ENCODE peak calls at places on chromosomes 11 and 22, in six cellular contexts. F is neuronal stem cell, E is trophoblast cell, T is H9, B is IMR-90, Y is mesenchymal stem cell. N is an unnamed sample.

GRCh38 chr22:47575291-47575690 is 812.8 kb downstream of the TBC1D22A start:
- DNase-seq in B (no peak), Y (no peak), E (no peak), T (no peak), F (no peak), N (no peak)

GRCh38 chr11:110526323-110526722 is 96.6 kb downstream of the FDX1 start:
- DNase-seq in E (no peak), B (no peak), T (no peak), Y (no peak), F (no peak), N (no peak)

GRCh38 chr11:105130189-105130813 is 9.3 kb downstream of the CARD18 start:
- DNase-seq in F (no peak), E (peak), Y (no peak), B (no peak), T (no peak), N (no peak)

GRCh38 chr11:123568367-123568870 is 86.0 kb downstream of the SCN3B start:
- DNase-seq in Y (no peak), B (no peak), E (no peak), T (no peak), F (no peak), N (no peak)

GRCh38 chr11:117084992-117085391 is 13.2 kb downstream of the SIK3 start:
- DNase-seq in B (no peak), T (no peak), E (peak), F (no peak), Y (peak), N (no peak)

GRCh38 chr11:117820071-117820470 is 4.5 kb downstream of the FXYD2 start:
- DNase-seq in Y (no peak), B (no peak), T (no peak), F (no peak), E (no peak), N (no peak)

GRCh38 chr22:30116362-30117117 is 36.3 kb downstream of the HORMAD2 start:
- DNase-seq in T (no peak), B (peak), F (no peak), Y (peak), E (no peak), N (no peak)

GRCh38 chr11:130580372-130580771 is 131.9 kb downstream of the ADAMTS15 start:
- DNase-seq in T (peak), F (peak), Y (peak), E (peak), B (peak), N (peak)

GRCh38 chr11:106998126-106998525 is 20.1 kb downstream of the GUCY1A2 start:
- DNase-seq in Y (peak), E (peak), B (peak), T (no peak), F (no peak), N (peak)

GRCh38 chr22:24486501-24486921 is 8.6 kb upstream of the UPB1 start:
- DNase-seq in F (no peak), Y (peak), B (peak), E (no peak), T (no peak), N (no peak)

GRCh38 chr11:102225689-102226562 is 91.4 kb upstream of the BIRC3 start:
- DNase-seq in Y (peak), B (peak), E (no peak), T (no peak), F (no peak), N (no peak)

GRCh38 chr11:44203270-44204043 is 106.5 kb downstream of the ALX4 start:
- DNase-seq in T (no peak), B (no peak), Y (no peak), F (no peak), E (no peak), N (no peak)

GRCh38 chr11:126613272-126613671 is 257.8 kb downstream of the ST3GAL4 start:
- DNase-seq in Y (no peak), F (no peak), E (no peak), B (no peak), T (no peak), N (no peak)

GRCh38 chr11:6315811-6316425 is 4.4 kb downstream of the CAVIN3 start:
- DNase-seq in E (peak), B (peak), F (peak), Y (peak), T (peak), N (peak)

GRCh38 chr11:43316451-43316850 is 4.7 kb downstream of the API5 start:
- DNase-seq in Y (peak), E (no peak), F (no peak), B (peak), T (no peak), N (no peak)

GRCh38 chr11:118899296-118899688 is 15.6 kb downstream of the CXCR5 start:
- DNase-seq in Y (no peak), T (no peak), F (no peak), B (no peak), E (no peak), N (no peak)

GRCh38 chr11:115503886-115504278 is 333 bp downstream of the CADM1 start:
- DNase-seq in F (no peak), T (no peak), Y (no peak), B (no peak), E (no peak), N (no peak)

GRCh38 chr22:20237480-20238440 is 30.4 kb downstream of the RTN4R start:
- DNase-seq in F (no peak), E (peak), Y (no peak), B (no peak), T (no peak), N (no peak)

GRCh38 chr11:43632171-43632570 is 48.4 kb upstream of the HSD17B12 start:
- DNase-seq in B (peak), E (no peak), Y (peak), T (no peak), F (no peak), N (peak)

GRCh38 chr11:91104237-91104636 is 881.4 kb upstream of the CHORDC1 start:
- DNase-seq in T (no peak), F (no peak), B (peak), E (peak), Y (peak), N (peak)

GRCh38 chr11:35526370-35526792 is 965 bp upstream of the PAMR1 start:
- DNase-seq in Y (peak), T (peak), B (peak), E (no peak), F (no peak), N (peak)

GRCh38 chr11:24239016-24239720 is 257.7 kb upstream of the LUZP2 start:
- DNase-seq in T (no peak), Y (peak), F (no peak), B (peak), E (no peak), N (no peak)

GRCh38 chr11:108672113-108672512 is 7.2 kb downstream of the DDX10 start:
- DNase-seq in T (no peak), F (no peak), B (peak), Y (peak), E (no peak), N (peak)

GRCh38 chr22:48254311-48254873 is 1491.9 kb downstream of the TBC1D22A start:
- DNase-seq in B (no peak), E (no peak), Y (no peak), T (no peak), F (no peak), N (no peak)

GRCh38 chr11:45152740-45153595 is 6.5 kb downstream of the PRDM11 start:
- DNase-seq in E (no peak), B (no peak), Y (no peak), T (peak), F (no peak), N (no peak)

GRCh38 chr11:86873573-86874083 is 73.3 kb downstream of the PRSS23 start:
- DNase-seq in T (no peak), B (peak), F (no peak), Y (no peak), E (no peak), N (no peak)

GRCh38 chr11:60625262-60625661 is 74.2 kb upstream of the MS4A8 start:
- DNase-seq in Y (peak), F (no peak), E (peak), T (peak), B (peak), N (peak)

GRCh38 chr11:125987066-125987641 is 41.3 kb downstream of the VSIG10L2 start:
- DNase-seq in B (no peak), T (no peak), Y (no peak), F (no peak), E (peak), N (no peak)

GRCh38 chr11:83410605-83411565 is 124.7 kb upstream of the CCDC90B start:
- DNase-seq in T (no peak), E (no peak), Y (no peak), B (no peak), F (no peak), N (no peak)

GRCh38 chr11:126083829-126084607 is 21.4 kb upstream of the CDON start:
- DNase-seq in Y (no peak), E (no peak), B (no peak), T (no peak), F (peak), N (no peak)

GRCh38 chr11:108289699-108290098 is 66.8 kb downstream of the ATM start:
- DNase-seq in T (no peak), F (no peak), E (no peak), Y (no peak), B (no peak), N (no peak)

GRCh38 chr11:116527180-116527991 is 245.4 kb downstream of the BUD13 start:
- DNase-seq in E (no peak), F (no peak), Y (no peak), T (no peak), B (no peak), N (no peak)

GRCh38 chr11:129881570-129882170 is 13.7 kb downstream of the NFRKB start:
- DNase-seq in E (peak), Y (peak), T (peak), B (peak), F (no peak), N (peak)

GRCh38 chr11:8810331-8811301 is 100.4 kb upstream of the AKIP1 start:
- DNase-seq in Y (peak), B (peak), F (peak), T (peak), E (no peak), N (peak)

DNA sequence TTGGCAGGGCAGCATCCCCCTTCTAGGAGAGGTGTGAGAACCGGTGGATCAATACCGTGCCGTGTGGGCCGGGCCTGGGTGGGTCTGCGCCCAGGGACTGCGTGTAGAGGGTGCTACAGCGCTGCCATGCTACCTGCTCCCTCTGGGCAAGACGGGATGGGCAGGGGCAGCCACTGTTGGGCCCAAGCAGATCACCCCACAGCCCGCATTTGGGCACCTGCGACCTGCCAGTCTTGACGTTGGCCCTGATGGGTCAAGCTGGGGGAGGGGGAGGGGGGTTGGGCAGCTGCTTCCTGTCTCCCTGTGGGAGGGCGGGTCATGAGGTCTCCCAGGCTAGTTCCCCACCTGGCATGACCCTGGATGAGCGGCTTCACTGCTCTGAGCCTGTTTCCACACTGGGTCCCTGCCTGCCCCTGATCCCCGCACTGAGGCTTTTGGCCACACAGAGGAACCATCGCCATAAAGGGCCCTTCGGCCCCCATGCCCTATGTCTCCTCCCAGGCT is 2.8 kb upstream of the RPS19BP1 start:
- DNase-seq in T (peak), F (no peak), B (no peak), E (no peak), Y (no peak), N (no peak)
- H2BK5ac ChIP-seq in T (no peak), F (peak), B (no peak), E (no peak), Y (no peak), N (no peak)

GRCh38 chr22:37282385-37282677 is at the start of gene CYTH4:
- DNase-seq in Y (no peak), T (no peak), F (no peak), B (no peak), E (peak), N (no peak)

GRCh38 chr22:37285937-37286336 is 3.6 kb downstream of the CYTH4 start:
- DNase-seq in E (no peak), F (no peak), T (no peak), B (no peak), Y (no peak), N (no peak)

GRCh38 chr22:37284807-37285355 is 2.6 kb downstream of the CYTH4 start:
- DNase-seq in Y (peak), T (no peak), B (no peak), E (peak), F (no peak), N (no peak)

GRCh38 chr22:37283393-37283937 is 1.2 kb downstream of the CYTH4 start:
- DNase-seq in B (no peak), T (no peak), F (no peak), E (no peak), Y (no peak), N (peak)

GRCh38 chr22:37284126-37284806 is 2.0 kb downstream of the CYTH4 start:
- DNase-seq in F (no peak), E (no peak), T (no peak), B (no peak), Y (no peak), N (no peak)
- H3K4me2 ChIP-seq in F (no peak), E (no peak), T (no peak), B (no peak), Y (no peak), N (no peak)

GRCh38 chr22:17629646-17630045 is 1.1 kb upstream of the ATP6V1E1 start:
- DNase-seq in E (no peak), F (no peak), B (no peak), Y (no peak), T (no peak), N (no peak)

GRCh38 chr22:17627961-17628303 is 617 bp downstream of the ATP6V1E1 start:
- DNase-seq in F (no peak), E (peak), B (no peak), T (no peak), Y (peak), N (peak)

GRCh38 chr22:17629167-17629489 is 579 bp upstream of the ATP6V1E1 start:
- DNase-seq in B (no peak), E (no peak), F (no peak), Y (no peak), T (no peak), N (no peak)

GRCh38 chr22:17631076-17631565 is 2.6 kb upstream of the ATP6V1E1 start:
- DNase-seq in F (no peak), T (no peak), B (no peak), Y (no peak), E (no peak), N (no peak)

GRCh38 chr22:17628304-17629166 is at the start of gene ATP6V1E1:
- DNase-seq in Y (peak), B (peak), T (peak), F (peak), E (peak), N (peak)
- H2BK120ac ChIP-seq in Y (peak), B (peak), T (no peak), F (no peak), E (peak), N (no peak)

DNA sequence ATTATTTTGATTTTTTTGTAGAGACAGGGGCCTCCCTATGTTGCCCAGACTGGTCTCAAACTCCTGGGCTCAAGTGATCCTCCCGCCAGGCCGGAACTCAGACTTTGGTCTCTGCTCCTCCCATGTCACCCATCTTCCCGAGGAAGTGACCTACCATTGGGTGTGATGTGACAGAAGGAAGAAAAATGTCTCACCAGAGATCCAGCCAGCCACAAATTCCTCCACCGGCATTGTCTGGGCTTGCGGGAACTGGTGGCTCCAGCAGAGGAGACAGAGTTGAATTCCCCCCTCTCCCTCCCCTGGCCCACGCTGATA is 768 bp downstream of the SLC25A45 start:
- DNase-seq in Y (peak), T (no peak), B (no peak), F (no peak), E (peak), N (peak)
- H2BK5ac ChIP-seq in Y (peak), T (no peak), B (peak), F (peak), E (peak), N (peak)

DNA sequence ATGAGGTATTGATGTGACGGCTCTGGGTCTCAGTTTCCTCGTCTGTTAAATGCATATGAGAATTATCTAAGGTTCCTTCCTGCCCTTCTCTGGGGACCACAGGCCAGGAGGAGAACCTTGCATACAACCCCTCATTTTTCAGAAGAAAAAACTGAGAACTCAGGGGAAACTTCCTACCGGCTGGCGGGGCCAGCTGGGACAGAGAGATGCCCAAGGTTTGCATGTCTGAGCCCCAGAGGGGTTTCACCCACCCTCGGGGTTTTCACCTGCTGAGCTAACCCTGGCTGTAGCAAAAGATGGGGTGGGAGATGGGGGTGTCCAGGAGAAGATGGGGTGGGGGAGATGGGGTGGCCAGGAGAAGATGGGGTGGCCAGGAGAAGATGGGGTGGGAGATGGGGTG is 4.3 kb downstream of the TNFRSF13C start:
- DNase-seq in F (no peak), T (no peak), B (no peak), Y (no peak), E (no peak), N (no peak)
- H3K4me2 ChIP-seq in F (no peak), T (no peak), B (no peak), Y (no peak), E (no peak), N (no peak)

DNA sequence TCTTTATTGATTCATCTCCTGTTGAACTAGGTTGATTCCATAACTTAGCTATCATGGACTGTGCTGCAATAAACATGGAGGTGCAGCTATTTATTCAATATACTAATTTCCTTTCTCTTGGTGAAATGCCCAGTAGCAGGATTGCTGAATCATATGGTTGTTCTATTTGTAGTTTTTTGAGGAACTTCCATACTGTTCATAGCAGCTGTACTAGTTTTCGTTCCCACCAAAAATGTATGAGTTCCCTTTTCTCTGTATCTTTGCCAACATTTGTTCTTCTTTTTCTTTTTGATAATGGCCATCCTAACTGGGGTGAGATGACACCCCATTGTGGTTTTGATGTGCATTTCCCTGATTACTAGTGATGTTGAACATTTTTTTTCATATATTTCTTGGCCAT is 87.2 kb upstream of the NAV2 start:
- DNase-seq in Y (no peak), B (peak), T (no peak), E (peak), F (no peak), N (no peak)
- H2BK120ac ChIP-seq in Y (no peak), B (no peak), T (no peak), E (no peak), F (no peak), N (no peak)

GRCh38 chr22:50437511-50438304 is 37.1 kb downstream of the SBF1 start:
- DNase-seq in B (no peak), Y (no peak), E (no peak), F (no peak), T (no peak), N (no peak)

GRCh38 chr22:50436841-50437341 is 37.9 kb downstream of the SBF1 start:
- DNase-seq in F (no peak), T (peak), B (no peak), Y (no peak), E (no peak), N (no peak)

GRCh38 chr22:50439314-50440250 is 35.3 kb downstream of the SBF1 start:
- DNase-seq in Y (no peak), F (no peak), T (no peak), E (no peak), B (no peak), N (no peak)

GRCh38 chr22:50440544-50441249 is 34.1 kb downstream of the SBF1 start:
- DNase-seq in T (no peak), B (no peak), E (no peak), F (no peak), Y (no peak), N (no peak)

DNA sequence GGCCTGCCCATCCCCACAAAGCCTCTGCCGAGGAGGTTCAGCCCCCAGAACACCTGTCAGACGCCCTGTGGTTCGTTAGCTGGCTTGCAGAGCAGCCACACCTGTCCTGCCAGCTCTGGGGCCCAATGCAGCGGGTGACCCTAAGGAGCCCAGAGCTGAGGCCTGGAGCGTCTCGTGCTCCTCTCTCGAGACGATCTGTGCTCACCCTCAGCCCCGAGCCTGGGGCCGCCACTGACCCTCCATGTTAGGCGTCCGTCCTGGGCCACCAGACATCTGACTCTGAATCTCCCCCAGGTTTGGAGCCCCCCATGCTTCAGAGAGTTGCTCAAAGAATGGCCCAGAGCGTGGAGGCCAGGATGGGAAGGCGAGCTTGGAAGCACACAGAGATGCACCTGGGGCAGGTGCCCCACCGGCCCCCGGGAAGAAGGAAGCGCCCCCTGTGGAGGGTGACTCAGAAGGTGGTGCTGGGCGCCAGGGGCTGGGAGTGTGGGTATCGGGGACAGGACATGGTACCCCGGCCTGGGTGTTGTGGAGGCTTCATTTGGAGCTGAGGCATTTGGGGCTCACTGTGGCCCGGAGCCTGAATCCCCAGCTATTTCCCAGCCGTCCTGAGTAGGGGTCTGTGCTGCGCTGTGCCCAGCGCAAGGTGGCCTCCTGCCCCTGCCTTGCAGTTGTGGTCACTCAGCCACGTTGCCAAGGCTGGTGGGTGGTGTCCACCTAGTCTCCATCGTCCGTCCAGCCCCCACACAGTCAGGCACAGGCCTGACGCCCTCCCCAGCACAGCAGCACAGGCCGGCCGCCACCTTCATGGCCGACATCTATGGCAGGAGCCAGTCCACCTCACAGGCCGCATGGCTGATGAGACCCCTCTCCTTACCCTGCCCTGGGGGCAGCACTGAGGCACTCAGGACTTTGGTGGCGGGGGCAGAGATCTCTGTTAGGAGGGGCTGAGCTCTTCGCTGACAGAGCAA is 36.2 kb downstream of the SBF1 start:
- DNase-seq in E (no peak), T (no peak), Y (no peak), F (no peak), B (no peak), N (peak)
- H2BK5ac ChIP-seq in E (no peak), T (no peak), Y (no peak), F (peak), B (no peak), N (no peak)

GRCh38 chr11:2166091-2166851 is 5.3 kb upstream of the INS start:
- DNase-seq in Y (no peak), B (no peak), F (no peak), E (peak), T (peak), N (peak)
- H3K4me2 ChIP-seq in Y (no peak), B (no peak), F (no peak), E (no peak), T (no peak), N (no peak)

GRCh38 chr22:36116127-36116526 is 44.4 kb downstream of the APOL3 start:
- DNase-seq in T (no peak), Y (no peak), F (no peak), B (no peak), E (no peak), N (no peak)
- H2BK120ac ChIP-seq in T (no peak), Y (no peak), F (no peak), B (no peak), E (no peak), N (no peak)